ENCODE peak calls at places on chromosomes 7 and 10, in six cellular contexts. A, Q, J, N, M and B are unnamed samples.

GRCh38 chr7:47301078-47301477 is 280.8 kb downstream of the TNS3 start:
- DNase-seq in Q (peak), M (no peak), A (no peak), N (no peak), J (no peak), B (no peak)

GRCh38 chr10:3435671-3436070 is 263.1 kb upstream of the PITRM1 start:
- DNase-seq in N (no peak), Q (no peak), M (no peak), J (no peak), A (no peak), B (no peak)

GRCh38 chr7:2726316-2727018 is 38.5 kb downstream of the AMZ1 start:
- DNase-seq in Q (no peak), J (peak), N (no peak), A (no peak), M (no peak), B (peak)

GRCh38 chr10:22657566-22658190 is 56.7 kb downstream of the PIP4K2A start:
- DNase-seq in Q (no peak), J (no peak), M (no peak), N (no peak), A (no peak), B (no peak)

GRCh38 chr10:47094636-47095035 is 183.4 kb downstream of the PTPN20 start:
- DNase-seq in Q (peak), J (no peak), A (no peak), N (no peak), M (no peak), B (no peak)

GRCh38 chr10:131396108-131397010 is 84.8 kb upstream of the TCERG1L start:
- DNase-seq in J (no peak), A (no peak), Q (no peak), M (no peak), N (no peak), B (no peak)

GRCh38 chr10:132644544-132645530 is 107.2 kb downstream of the INPP5A start:
- DNase-seq in M (no peak), A (no peak), J (peak), N (no peak), Q (peak), B (peak)

GRCh38 chr7:24442170-24442777 is 131.0 kb upstream of the PALS2 start:
- DNase-seq in A (no peak), N (no peak), J (no peak), M (no peak), Q (no peak), B (no peak)

GRCh38 chr7:2760098-2760889 is 72.3 kb downstream of the AMZ1 start:
- DNase-seq in N (peak), Q (peak), M (peak), A (peak), J (peak), B (peak)

GRCh38 chr10:13708256-13708990 is 121.7 kb downstream of the PRPF18 start:
- DNase-seq in Q (no peak), J (no peak), A (no peak), M (no peak), N (no peak), B (no peak)

GRCh38 chr7:43646603-43647313 is 63.9 kb downstream of the STK17A start:
- DNase-seq in M (peak), A (no peak), Q (no peak), N (no peak), J (no peak), B (no peak)

GRCh38 chr7:43649755-43650274 is 66.9 kb downstream of the STK17A start:
- DNase-seq in N (no peak), A (no peak), J (no peak), M (no peak), Q (no peak), B (no peak)

GRCh38 chr7:43647314-43647691 is 64.4 kb downstream of the STK17A start:
- DNase-seq in N (no peak), Q (no peak), J (no peak), A (no peak), M (no peak), B (no peak)

GRCh38 chr7:43648725-43649406 is 66.0 kb downstream of the STK17A start:
- DNase-seq in N (no peak), M (no peak), J (no peak), Q (no peak), A (no peak), B (no peak)

GRCh38 chr7:43647772-43648643 is 65.1 kb downstream of the STK17A start:
- DNase-seq in J (peak), M (peak), Q (peak), A (no peak), N (peak), B (peak)
- TF ChIP-seq POLR2A in J (no peak), M (peak), Q (no peak), A (no peak), N (no peak), B (no peak)

DNA sequence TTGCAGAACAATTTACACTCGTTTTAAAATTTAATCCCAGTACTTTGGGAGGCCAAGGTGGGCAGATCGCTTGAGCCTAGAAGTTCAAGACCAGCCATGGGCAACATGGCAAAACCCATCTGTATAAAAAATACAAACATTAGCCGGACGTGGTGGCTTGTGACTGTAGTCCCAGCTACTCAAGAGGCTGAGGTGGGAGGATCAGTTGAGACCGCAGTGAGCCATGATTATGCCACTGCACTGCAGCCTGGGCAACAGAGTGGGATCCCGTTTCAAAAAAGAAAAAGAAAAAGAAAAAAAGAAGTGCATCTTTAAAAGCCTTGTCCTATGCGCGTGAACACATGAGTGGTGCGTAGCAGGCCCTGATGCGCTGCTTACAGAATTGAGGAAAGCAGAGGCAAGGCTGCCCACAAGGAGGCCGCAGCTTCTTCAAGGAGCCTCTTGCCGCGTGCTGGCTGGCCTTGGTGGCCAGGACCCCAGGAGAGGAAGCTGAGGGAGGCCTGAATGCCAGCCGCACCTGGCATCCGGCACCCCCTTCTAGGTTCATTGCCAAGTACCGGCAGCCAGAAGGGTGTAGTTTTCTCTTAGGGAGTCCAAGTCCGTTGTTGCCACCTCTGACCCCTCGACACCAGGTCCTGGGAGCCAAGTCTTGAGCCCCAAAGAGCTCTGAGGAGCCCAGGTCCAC is 124.5 kb downstream of the UBE2H start:
- DNase-seq in N (no peak), Q (peak), M (no peak), A (no peak), J (no peak), B (no peak)
- TF ChIP-seq POLR2A in N (no peak), Q (no peak), M (no peak), A (no peak), J (no peak), B (no peak)

DNA sequence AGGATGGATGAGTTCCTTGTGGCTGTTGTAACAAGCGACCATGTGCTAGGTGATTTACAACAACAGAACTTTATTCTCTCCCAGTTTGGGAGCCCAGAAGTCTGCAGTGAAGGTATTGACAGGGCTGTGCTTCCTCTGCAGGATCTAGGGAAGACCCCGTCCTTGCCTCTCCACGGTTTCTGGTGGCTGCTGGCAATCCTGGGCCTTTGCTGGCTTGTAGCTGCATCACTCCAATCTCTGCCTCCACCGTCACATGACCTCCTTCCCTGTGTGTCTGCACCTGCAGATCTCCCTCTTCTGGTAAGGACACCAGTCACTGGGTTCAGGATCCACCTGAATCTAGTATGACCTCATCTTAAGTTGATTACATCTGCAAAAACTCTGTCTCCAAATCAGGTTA is 115.6 kb downstream of the GLRX3 start:
- DNase-seq in M (no peak), Q (no peak), N (no peak), J (no peak), A (no peak), B (no peak)
- TF ChIP-seq POLR2A in M (no peak), Q (no peak), N (no peak), J (no peak), A (no peak), B (no peak)

GRCh38 chr10:80515941-80516340 is 21.8 kb upstream of the SH2D4B start:
- DNase-seq in N (no peak), Q (no peak), J (no peak), M (no peak), A (no peak), B (no peak)

GRCh38 chr10:80515511-80515910 is 22.2 kb upstream of the SH2D4B start:
- DNase-seq in M (no peak), Q (no peak), J (no peak), N (no peak), A (no peak), B (no peak)

GRCh38 chr10:80518143-80518806 is 19.4 kb upstream of the SH2D4B start:
- DNase-seq in N (no peak), A (no peak), J (peak), M (no peak), Q (no peak), B (no peak)

GRCh38 chr10:80517416-80518142 is 20.1 kb upstream of the SH2D4B start:
- DNase-seq in N (no peak), A (no peak), J (peak), Q (no peak), M (no peak), B (no peak)

GRCh38 chr10:80516506-80517075 is 21.1 kb upstream of the SH2D4B start:
- DNase-seq in J (no peak), M (no peak), N (no peak), Q (no peak), A (no peak), B (no peak)
- TF ChIP-seq POLR2A in J (no peak), M (no peak), N (no peak), Q (no peak), A (no peak), B (no peak)

GRCh38 chr7:44767912-44768662 is 19.4 kb downstream of the ZMIZ2 start:
- DNase-seq in J (peak), M (no peak), N (no peak), A (peak), Q (peak), B (peak)
- TF ChIP-seq POLR2A in J (no peak), M (no peak), N (no peak), A (no peak), Q (no peak), B (no peak)

DNA sequence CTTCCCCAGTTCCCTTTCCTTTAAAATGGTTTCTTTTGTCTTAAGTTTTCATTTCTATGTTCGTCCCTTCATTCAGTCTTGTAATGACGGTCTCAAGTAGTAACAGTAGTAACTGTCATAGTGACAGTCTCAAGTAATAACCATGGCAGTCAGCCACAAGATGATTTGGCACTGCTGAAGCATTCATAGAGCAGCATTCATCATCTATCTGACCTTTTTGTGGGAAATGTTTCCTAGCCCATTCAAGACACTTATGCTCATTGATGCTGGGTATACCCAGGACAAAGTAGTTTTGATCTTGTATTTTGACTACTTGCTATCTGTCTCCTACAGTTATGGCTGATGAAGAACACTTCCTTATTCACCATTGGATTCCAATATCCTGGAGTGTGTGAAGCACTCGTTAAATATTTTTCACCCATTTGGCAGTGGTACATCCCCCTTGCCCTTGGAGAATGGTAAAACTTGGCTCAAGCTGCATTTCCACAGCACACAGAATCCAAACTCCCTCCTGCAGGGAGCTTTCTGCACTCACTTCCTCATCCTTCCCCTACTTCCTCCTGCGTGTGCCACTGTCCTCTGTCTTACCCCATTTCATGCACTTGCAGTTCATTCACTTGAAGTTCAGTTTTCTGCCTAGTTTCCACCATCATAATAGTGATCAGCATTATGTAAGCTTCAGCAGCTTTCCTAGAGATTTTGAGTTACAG is 19.0 kb downstream of the GIMAP4 start:
- DNase-seq in N (no peak), A (no peak), M (no peak), J (no peak), Q (no peak), B (no peak)
- TF ChIP-seq POLR2A in N (no peak), A (no peak), M (no peak), J (no peak), Q (no peak), B (no peak)